ENCODE peak calls at places on chromosomes 12 and 14, in six cellular contexts. I is lower leg skin, E is activated B cell treated with CpG ODN at 0.5 μM for 24 hours, F is RWPE2, B is psoas muscle, Q is HFFc6. T is an unnamed sample.

GRCh38 chr14:45149602-45150001 is 13.9 kb downstream of the FANCM start:
- DNase-seq in F (no peak), I (no peak), E (no peak), B (no peak), Q (no peak), T (no peak)

GRCh38 chr14:84228702-84229101 is 1301.2 kb upstream of the FLRT2 start:
- DNase-seq in I (no peak), Q (no peak), E (no peak), F (no peak), B (no peak), T (no peak)

GRCh38 chr14:99899578-99900178 is 106.5 kb downstream of the EML1 start:
- DNase-seq in B (no peak), Q (peak), F (no peak), E (no peak), I (no peak), T (no peak)

GRCh38 chr12:125968413-125968812 is 903.2 kb downstream of the AACS start:
- DNase-seq in B (no peak), F (no peak), E (no peak), I (no peak), Q (no peak), T (no peak)

GRCh38 chr12:116864371-116865160 is 16.7 kb downstream of the HRK start:
- DNase-seq in B (no peak), Q (peak), E (no peak), I (peak), F (no peak), T (no peak)

GRCh38 chr12:2268478-2269286 is 215.9 kb downstream of the CACNA1C start:
- DNase-seq in B (no peak), F (no peak), Q (peak), E (no peak), I (no peak), T (no peak)

GRCh38 chr12:57146092-57146491 is 1.3 kb downstream of the LRP1-AS start:
- DNase-seq in I (no peak), F (no peak), Q (no peak), E (no peak), B (no peak), T (no peak)

GRCh38 chr12:90250766-90251165 is 542.1 kb upstream of the ATP2B1 start:
- DNase-seq in F (no peak), E (no peak), I (peak), Q (no peak), B (no peak), T (no peak)

GRCh38 chr12:116009805-116010204 is 267.7 kb downstream of the MED13L start:
- DNase-seq in Q (no peak), B (no peak), F (no peak), I (no peak), E (no peak), T (no peak)

GRCh38 chr12:98955284-98955683 is 310.2 kb downstream of the APAF1 start:
- DNase-seq in I (no peak), F (no peak), E (no peak), B (no peak), Q (no peak), T (no peak)

GRCh38 chr14:58501214-58501816 is 73.8 kb downstream of the KIAA0586 start:
- DNase-seq in B (no peak), I (no peak), F (no peak), Q (peak), E (no peak), T (no peak)

GRCh38 chr12:24307153-24307552 is 357.7 kb upstream of the SOX5 start:
- DNase-seq in Q (no peak), E (no peak), I (no peak), F (no peak), B (no peak), T (no peak)

GRCh38 chr12:89566615-89567014 is 40.8 kb upstream of the POC1B start:
- DNase-seq in F (no peak), Q (peak), E (no peak), I (no peak), B (no peak), T (no peak)

GRCh38 chr14:21097616-21098133 is 780 bp downstream of the ZNF219 start:
- DNase-seq in B (no peak), I (no peak), E (no peak), F (no peak), Q (no peak), T (peak)

GRCh38 chr12:1429980-1430379 is 164.4 kb downstream of the FBXL14 start:
- DNase-seq in B (no peak), Q (peak), E (no peak), I (no peak), F (no peak), T (no peak)

GRCh38 chr12:100955139-100955538 is 160.6 kb downstream of the ANO4 start:
- DNase-seq in Q (no peak), E (no peak), B (no peak), I (no peak), F (no peak), T (no peak)

GRCh38 chr14:77376380-77376770 is 519 bp downstream of the TMED8 start:
- DNase-seq in F (peak), Q (peak), I (peak), B (peak), E (peak), T (no peak)

GRCh38 chr12:113130457-113131135 is 5.0 kb downstream of the RASAL1 start:
- DNase-seq in E (peak), B (no peak), I (no peak), F (no peak), Q (no peak), T (no peak)
- TF ChIP-seq CTCF in E (no peak), B (no peak), I (no peak), F (no peak), Q (peak), T (peak)

DNA sequence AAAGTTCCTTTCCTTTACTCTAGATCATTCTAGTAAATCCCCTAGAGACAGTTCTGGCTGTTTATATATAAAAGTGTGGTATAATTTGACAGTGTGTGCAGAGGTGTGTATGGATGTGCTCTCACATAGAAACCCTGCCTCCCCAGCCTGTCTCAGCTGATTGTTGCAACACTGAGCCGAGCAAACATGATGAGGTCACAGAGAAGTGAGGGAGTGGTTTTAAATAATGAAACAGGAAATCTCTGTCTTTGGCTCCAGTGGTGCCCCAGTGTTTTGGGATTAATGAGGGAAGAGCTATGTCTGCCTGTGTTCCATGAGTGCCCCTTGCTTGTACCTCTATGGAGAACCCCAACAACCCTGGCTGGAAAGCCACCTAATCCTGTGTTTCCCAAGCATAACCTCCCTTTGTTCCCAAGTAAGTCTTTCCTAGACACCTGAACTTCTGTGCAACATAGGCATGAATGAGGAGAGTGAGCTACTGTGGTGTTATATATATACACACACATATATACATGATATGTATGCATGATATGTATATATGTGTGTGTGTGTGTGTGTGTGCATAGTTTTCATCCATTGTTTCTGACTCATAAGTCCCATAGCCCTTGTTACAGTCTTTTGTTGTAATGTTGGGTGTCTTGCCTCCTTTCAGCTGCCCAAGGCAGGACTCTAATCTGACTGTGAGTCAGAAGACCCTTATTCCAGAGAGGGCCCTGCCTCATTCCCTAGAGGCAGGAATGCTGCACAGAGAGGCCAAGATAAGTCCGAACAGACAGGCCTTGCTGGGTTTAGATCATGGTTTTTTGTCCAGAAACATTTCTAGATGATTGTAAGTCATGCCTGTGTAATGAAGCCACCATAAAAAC is 18.0 kb downstream of the TRAF3 start:
- DNase-seq in I (peak), Q (peak), B (no peak), E (no peak), F (no peak), T (no peak)
- TF ChIP-seq CTCF in I (no peak), Q (peak), B (no peak), E (no peak), F (no peak), T (no peak)

GRCh38 chr12:28172434-28173030 is 17.7 kb upstream of the CCDC91 start:
- DNase-seq in B (no peak), F (no peak), E (no peak), Q (peak), I (no peak), T (no peak)
- TF ChIP-seq CTCF in B (peak), F (peak), E (no peak), Q (peak), I (no peak), T (peak)

DNA sequence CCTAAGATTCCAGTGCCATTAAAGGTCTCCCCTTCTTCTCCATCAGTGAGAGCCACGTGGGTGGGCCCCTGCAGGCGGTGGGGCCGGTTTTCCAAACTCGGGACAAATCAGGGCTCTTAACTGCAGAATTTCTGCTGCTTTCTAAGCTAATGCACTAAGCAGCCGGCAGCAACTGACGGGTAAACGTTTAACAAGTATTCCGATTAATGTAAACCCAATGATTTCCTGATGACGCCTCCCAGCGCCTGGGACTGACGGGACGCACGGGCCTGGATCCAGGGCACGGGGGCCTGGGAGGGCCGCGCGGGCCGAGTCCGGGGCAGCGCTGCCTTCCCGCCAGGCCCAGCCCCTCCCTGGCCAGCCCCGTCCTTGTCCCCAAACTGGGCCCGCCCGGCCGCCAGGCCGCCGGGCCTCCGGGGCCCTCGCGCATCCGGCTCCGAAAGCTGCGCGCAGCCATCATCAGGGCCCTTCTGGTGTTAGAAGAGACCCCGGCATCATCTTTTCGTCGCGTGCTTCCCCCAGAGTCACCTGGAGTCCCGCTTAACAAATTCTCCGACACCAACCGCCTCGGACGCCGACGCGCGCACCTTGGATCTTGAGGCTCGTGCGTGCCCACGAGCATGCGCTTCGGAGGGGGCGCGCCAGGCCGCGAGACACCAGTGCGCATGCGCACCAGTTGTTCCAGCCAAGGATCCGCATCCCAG is at the start of gene MLH3:
- DNase-seq in B (peak), E (peak), I (peak), Q (peak), F (peak), T (peak)
- TF ChIP-seq CTCF in B (no peak), E (no peak), I (no peak), Q (no peak), F (no peak), T (no peak)

GRCh38 chr14:71800878-71801277 is 131.4 kb upstream of the RGS6 start:
- DNase-seq in Q (no peak), F (no peak), E (no peak), B (no peak), I (no peak), T (no peak)
- TF ChIP-seq CTCF in Q (no peak), F (no peak), E (no peak), B (no peak), I (no peak), T (no peak)

GRCh38 chr12:74547249-74547648 is 9.6 kb downstream of the ATXN7L3B start:
- DNase-seq in F (no peak), B (no peak), I (no peak), Q (no peak), E (no peak), T (no peak)

GRCh38 chr12:74552201-74552600 is 14.6 kb downstream of the ATXN7L3B start:
- DNase-seq in I (no peak), E (no peak), B (no peak), Q (no peak), F (no peak), T (no peak)
- TF ChIP-seq CTCF in I (no peak), E (no peak), B (no peak), Q (no peak), F (no peak), T (peak)

GRCh38 chr14:24186831-24187537 is 1.6 kb downstream of the IPO4 start:
- DNase-seq in E (no peak), B (peak), F (no peak), Q (no peak), I (no peak), T (no peak)

GRCh38 chr14:24187538-24187915 is 1.1 kb downstream of the IPO4 start:
- DNase-seq in Q (no peak), E (no peak), I (no peak), F (no peak), B (peak), T (no peak)

GRCh38 chr14:24189460-24189859 is 844 bp upstream of the IPO4 start:
- DNase-seq in F (no peak), B (no peak), E (no peak), I (no peak), Q (no peak), T (no peak)

GRCh38 chr14:24189059-24189375 is 401 bp upstream of the IPO4 start:
- DNase-seq in E (no peak), B (no peak), F (no peak), I (no peak), Q (no peak), T (no peak)

DNA sequence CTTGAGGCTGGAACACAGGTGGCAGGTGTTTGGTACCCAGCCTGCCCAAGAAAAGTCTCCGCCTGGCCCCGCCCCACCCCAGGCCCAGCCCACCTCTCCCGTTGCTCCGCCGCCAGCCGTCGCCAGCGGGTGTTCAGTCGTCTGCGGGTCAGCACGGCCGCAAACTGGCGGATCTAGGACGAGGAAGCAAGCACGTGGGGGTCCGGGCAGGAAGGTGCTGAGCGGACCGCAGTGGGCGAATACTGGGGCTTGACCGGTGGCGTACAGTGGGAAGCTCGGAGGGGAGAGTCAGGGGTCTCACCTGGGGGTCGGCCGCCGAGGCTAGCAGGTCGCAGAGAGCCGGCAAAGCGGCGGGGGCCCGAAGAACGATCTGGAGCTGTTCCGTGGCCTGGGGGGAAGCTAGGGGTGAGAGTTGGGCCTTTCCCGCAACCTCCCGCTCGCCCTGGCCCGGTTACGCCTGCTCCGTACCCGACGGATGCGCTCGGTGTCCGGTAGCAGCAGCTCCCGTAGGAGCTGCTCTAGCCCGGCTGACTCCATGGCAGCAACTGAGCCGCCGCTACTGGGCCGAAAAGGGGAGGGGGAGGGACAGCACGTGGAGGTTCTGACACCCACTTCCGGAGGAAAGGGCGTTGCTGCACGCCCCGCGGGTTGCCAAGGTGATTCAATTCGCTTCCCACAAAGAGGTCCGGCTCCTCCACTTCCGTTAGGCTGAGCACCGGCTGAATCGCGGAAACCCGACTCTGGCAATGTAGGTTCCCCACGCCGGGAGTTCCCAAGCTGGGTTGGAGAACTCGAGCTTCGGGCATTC is at the start of gene IPO4:
- DNase-seq in E (peak), B (peak), F (peak), Q (peak), I (peak), T (peak)
- TF ChIP-seq CTCF in E (no peak), B (no peak), F (no peak), Q (no peak), I (no peak), T (no peak)

GRCh38 chr12:95582230-95583058 is 31.2 kb upstream of the USP44 start:
- DNase-seq in E (no peak), B (no peak), F (no peak), I (no peak), Q (peak), T (no peak)
- TF ChIP-seq CTCF in E (no peak), B (peak), F (peak), I (no peak), Q (peak), T (peak)